ENCODE peak calls at places on chromosomes 7 and 10, in four cellular contexts. O is GM12878, L is HepG2, K is H1. D is an unnamed sample.

GRCh38 chr10:130221456-130222375 is 85.5 kb downstream of the GLRX3 start:
- DNase-seq in O (no peak), L (no peak), K (no peak), D (no peak)

GRCh38 chr10:4663162-4663992 is 162.6 kb upstream of the AKR1E2 start:
- DNase-seq in O (peak), L (peak), K (no peak), D (peak)

GRCh38 chr7:25849361-25850184 is 302.4 kb upstream of the NFE2L3 start:
- DNase-seq in O (no peak), L (peak), K (no peak), D (no peak)

GRCh38 chr7:926061-927030 is 28.1 kb downstream of the ADAP1 start:
- DNase-seq in O (no peak), L (peak), K (peak), D (no peak)

GRCh38 chr10:77661100-77661499 is 23.5 kb upstream of the KCNMA1 start:
- DNase-seq in O (no peak), L (no peak), K (peak), D (no peak)

GRCh38 chr10:126042906-126043305 is 146.5 kb downstream of the FANK1 start:
- DNase-seq in O (no peak), L (no peak), K (no peak), D (no peak)

GRCh38 chr10:22002531-22003110 is 909 bp downstream of the DNAJC1 start:
- DNase-seq in O (no peak), L (peak), K (no peak), D (no peak)

GRCh38 chr7:81684513-81685262 is 85.2 kb downstream of the HGF start:
- DNase-seq in O (peak), L (peak), K (no peak), D (no peak)

DNA sequence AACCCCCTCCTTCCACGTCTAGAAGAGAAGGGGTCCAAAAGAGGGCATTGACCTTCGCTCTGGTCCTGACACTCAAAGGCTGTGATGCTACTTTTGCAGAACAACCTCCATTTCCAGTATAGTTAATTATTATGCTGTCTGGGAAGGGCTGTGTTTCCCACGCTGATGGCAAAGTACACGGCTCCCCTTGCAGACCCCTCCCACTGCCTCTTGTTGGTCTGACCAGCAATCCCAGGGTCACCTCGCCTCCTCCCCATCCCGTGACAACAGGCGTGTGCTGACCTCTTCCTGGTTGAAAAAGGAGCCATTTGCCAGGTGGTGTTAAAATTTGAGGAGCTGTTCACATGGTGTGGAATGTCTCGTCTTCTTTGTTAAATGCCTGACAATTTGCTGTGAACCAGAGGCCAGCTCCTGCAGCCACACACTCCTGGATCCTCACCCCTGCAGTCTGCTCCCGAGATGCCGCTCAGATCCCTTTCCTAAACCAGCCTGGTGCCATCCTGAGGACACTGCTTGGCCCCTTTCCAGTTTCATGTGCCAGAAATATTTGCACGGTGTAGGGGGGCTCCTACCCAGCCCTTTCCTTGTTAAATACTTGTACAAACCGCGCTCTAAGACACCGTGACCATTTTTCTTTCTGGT is 321.7 kb downstream of the WDR37 start:
- DNase-seq in O (no peak), L (no peak), K (peak), D (no peak)
- TF ChIP-seq SUZ12 in O (no peak), L (no peak), K (no peak), D (no peak)

GRCh38 chr7:116502201-116503096 is 2.9 kb downstream of the CAV2 start:
- DNase-seq in O (no peak), L (no peak), K (no peak), D (no peak)
- H3K4me3 ChIP-seq in O (no peak), L (no peak), K (no peak), D (no peak)

GRCh38 chr7:146683439-146683838 is 566.8 kb downstream of the CNTNAP2 start:
- DNase-seq in O (no peak), L (no peak), K (no peak), D (no peak)
- TF ChIP-seq ZNF274 in O (no peak), L (no peak), K (no peak), D (no peak)

GRCh38 chr7:131764143-131764795 is 207.8 kb upstream of the PODXL start:
- DNase-seq in O (no peak), L (no peak), K (no peak), D (no peak)

GRCh38 chr7:131762753-131763152 is 206.3 kb upstream of the PODXL start:
- DNase-seq in O (no peak), L (no peak), K (no peak), D (no peak)

GRCh38 chr7:131769241-131769640 is 212.8 kb upstream of the PODXL start:
- DNase-seq in O (no peak), L (no peak), K (no peak), D (no peak)

DNA sequence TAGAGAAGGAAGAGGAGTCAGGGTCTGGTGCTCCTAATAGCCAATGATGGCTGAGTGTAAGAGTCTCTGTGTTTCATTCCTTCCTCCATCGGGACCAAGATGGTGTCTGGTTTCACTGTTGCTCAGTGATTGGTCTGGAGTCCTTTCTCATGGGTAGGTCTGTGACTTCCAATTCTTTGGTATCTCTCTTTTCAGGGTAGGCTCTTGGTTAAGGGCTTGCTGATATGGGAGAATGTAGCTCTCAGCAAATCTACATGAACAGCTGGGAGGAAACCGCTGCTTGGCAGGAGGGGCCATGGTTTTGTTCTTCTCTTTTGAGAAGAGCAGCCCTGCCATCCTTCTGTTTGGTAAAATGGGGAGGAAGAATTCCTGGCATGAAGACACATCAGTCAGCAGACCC is 209.1 kb upstream of the PODXL start:
- DNase-seq in O (no peak), L (no peak), K (no peak), D (no peak)
- TF ChIP-seq SUZ12 in O (no peak), L (no peak), K (no peak), D (no peak)

GRCh38 chr7:141584935-141585334 is 33.7 kb downstream of the AGK start:
- DNase-seq in O (no peak), L (no peak), K (no peak), D (peak)

GRCh38 chr7:141588912-141589311 is 37.7 kb downstream of the AGK start:
- DNase-seq in O (no peak), L (no peak), K (no peak), D (no peak)

GRCh38 chr7:141587304-141587703 is 36.1 kb downstream of the AGK start:
- DNase-seq in O (no peak), L (no peak), K (no peak), D (no peak)

GRCh38 chr7:141585592-141586510 is 34.6 kb downstream of the AGK start:
- DNase-seq in O (peak), L (peak), K (no peak), D (no peak)

GRCh38 chr7:141586878-141587277 is 35.7 kb downstream of the AGK start:
- DNase-seq in O (no peak), L (no peak), K (no peak), D (no peak)
- H3K4me3 ChIP-seq in O (no peak), L (no peak), K (no peak), D (no peak)

DNA sequence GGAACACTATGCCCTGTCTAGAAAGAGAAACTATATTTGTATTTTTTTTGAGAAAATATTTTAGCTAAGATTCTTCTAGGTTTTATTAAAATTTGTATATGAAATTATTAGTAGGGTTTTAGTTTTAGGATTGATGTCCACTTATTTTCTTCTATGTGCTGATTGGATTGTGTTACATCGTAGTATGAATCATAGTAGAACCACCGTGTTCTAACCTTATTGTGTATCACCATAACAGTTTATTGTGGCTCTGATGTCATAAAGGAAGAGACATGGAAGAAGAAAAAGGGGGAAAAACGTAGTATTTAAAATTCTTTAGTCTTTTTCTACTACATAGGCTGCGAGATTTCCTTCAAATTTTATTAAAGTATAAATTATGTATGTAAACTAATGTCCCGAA is 1.9 kb downstream of the AGBL3 start:
- DNase-seq in O (no peak), L (no peak), K (no peak), D (no peak)
- TF ChIP-seq ZNF274 in O (no peak), L (no peak), K (no peak), D (no peak)

GRCh38 chr10:121437596-121437995 is 160.6 kb downstream of the FGFR2 start:
- DNase-seq in O (no peak), L (no peak), K (no peak), D (no peak)
- TF ChIP-seq SUZ12 in O (no peak), L (no peak), K (no peak), D (no peak)

DNA sequence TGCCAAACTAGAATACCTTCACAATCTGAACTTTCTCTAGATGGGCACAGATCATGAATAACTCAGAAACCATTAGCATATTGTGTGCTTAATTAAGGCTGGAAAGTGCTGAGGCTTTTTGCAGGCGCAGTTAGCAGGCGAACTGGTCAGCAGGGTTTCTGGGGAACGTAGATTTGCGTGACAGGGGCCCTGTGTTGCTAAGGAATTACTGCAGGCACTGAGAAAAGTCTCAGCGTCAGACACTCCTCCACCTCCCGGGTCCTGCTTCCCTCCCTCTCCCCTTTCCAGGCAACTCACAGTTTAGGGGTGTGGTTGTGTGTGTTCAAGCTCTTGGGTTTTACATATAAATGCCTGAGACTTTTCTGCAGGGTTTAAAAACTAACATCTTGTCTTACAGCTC is 2.2 kb downstream of the MAP3K8 start:
- DNase-seq in O (no peak), L (no peak), K (no peak), D (peak)
- H3K4me3 ChIP-seq in O (peak), L (peak), K (no peak), D (peak)

DNA sequence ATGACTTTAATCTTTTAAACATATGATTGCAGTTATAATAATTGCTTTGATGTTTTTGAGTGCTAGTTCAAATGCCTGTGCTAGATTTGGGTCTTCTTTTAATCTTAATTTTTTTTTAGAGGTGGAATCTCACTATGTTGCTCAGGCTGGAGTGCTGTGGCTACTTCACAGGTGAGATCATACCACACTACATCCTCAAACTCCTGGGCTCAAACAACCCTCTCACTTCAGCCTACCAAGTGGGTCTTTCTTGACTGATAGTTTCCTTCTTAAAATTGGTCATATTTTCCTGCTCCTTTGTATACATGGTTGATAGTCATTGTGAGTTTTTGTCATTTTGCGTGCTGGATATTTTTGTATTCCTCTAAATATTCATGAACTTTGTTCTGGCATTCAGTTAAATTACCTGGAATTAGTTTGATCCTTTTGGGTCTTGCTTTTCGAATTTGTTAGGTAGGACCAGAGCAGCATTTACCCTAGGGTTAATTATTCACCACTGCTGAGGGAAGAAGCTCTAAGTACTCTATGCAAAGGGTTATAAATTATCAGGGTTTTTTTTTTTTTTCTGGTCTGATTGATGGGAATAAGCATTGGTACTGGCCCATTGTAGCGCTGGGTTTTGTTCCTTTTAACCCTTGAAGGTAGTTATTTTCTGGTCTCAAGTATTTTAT is 12.1 kb upstream of the TCAF1 start:
- DNase-seq in O (no peak), L (peak), K (no peak), D (no peak)
- TF ChIP-seq ZNF274 in O (no peak), L (no peak), K (no peak), D (no peak)